ENCODE peak calls at places on chromosomes 2 and 18, in seven cellular contexts. U is IMR-90, J is BE2C, A is kidney, Q is GM13976, C is progenitor cell of endocrine pancreas, B is AG09319. D is an unnamed sample.
A peak's percentile ranks its signal among the peaks of the same experiment; 100 is the strongest.

GRCh38 chr2:172293952-172294351 is 133.4 kb upstream of the ITGA6 start:
- DNase-seq in J (peak; percentile 49), Q (no peak), A (peak; percentile 73), C (no peak), U (peak; percentile 62), B (peak; percentile 14), D (no peak)

GRCh38 chr2:160062283-160063005 is at the start of gene PLA2R1:
- DNase-seq in Q (no peak), A (peak; percentile 85), J (no peak), C (peak; percentile 49), B (no peak), U (peak; percentile 12), D (no peak)

GRCh38 chr2:158661231-158661630 is 133.9 kb upstream of the DAPL1 start:
- DNase-seq in J (no peak), U (no peak), Q (no peak), A (no peak), B (no peak), C (no peak), D (no peak)

GRCh38 chr2:148301362-148301761 is 280.5 kb downstream of the MBD5 start:
- DNase-seq in B (no peak), C (no peak), A (no peak), J (no peak), Q (no peak), U (no peak), D (no peak)

GRCh38 chr2:25473758-25474335 is 132.1 kb upstream of the DNMT3A start:
- DNase-seq in A (peak; percentile 79), J (peak; percentile 84), C (no peak), U (no peak), Q (no peak), B (peak; percentile 32), D (no peak)

GRCh38 chr2:66433945-66434678 is 813 bp upstream of the MEIS1 start:
- DNase-seq in B (peak; percentile 47), J (peak; percentile 52), A (peak; percentile 87), C (peak; percentile 55), Q (no peak), U (peak; percentile 76), D (no peak)

GRCh38 chr2:240960309-240960962 is 38.0 kb upstream of the SNED1 start:
- DNase-seq in U (peak; percentile 6), C (peak; percentile 9), B (peak; percentile 38), J (peak; percentile 73), A (peak; percentile 97), Q (peak; percentile 23), D (no peak)

GRCh38 chr2:226999676-227000075 is 163.8 kb downstream of the RHBDD1 start:
- DNase-seq in B (no peak), J (no peak), A (no peak), Q (no peak), C (no peak), U (no peak), D (no peak)

GRCh38 chr2:239262484-239263230 is 138.2 kb downstream of the HDAC4 start:
- DNase-seq in B (no peak), Q (no peak), C (no peak), U (no peak), A (no peak), J (no peak), D (no peak)

GRCh38 chr2:85308951-85309555 is 18.7 kb downstream of the TGOLN2 start:
- DNase-seq in B (no peak), Q (no peak), A (peak; percentile 95), C (no peak), U (peak; percentile 67), J (peak; percentile 82), D (peak; percentile 40)

GRCh38 chr2:101960903-101961286 is 30.9 kb upstream of the IL1R2 start:
- DNase-seq in J (no peak), U (no peak), Q (no peak), B (no peak), A (no peak), C (no peak), D (no peak)

GRCh38 chr18:58579561-58580047 is 49.3 kb downstream of the ALPK2 start:
- DNase-seq in B (no peak), U (peak; percentile 91), C (no peak), A (no peak), J (no peak), Q (no peak), D (no peak)

GRCh38 chr18:63317556-63317946 is 2.0 kb downstream of the BCL2 start:
- DNase-seq in U (no peak), Q (no peak), C (no peak), A (no peak), J (no peak), B (no peak), D (no peak)

GRCh38 chr2:12624911-12625598 is 91.7 kb upstream of the TRIB2 start:
- DNase-seq in Q (no peak), J (no peak), B (no peak), U (no peak), A (no peak), C (no peak), D (no peak)

GRCh38 chr2:239600650-239601049 is 199.8 kb upstream of the HDAC4 start:
- DNase-seq in Q (no peak), B (no peak), A (peak; percentile 28), U (no peak), J (no peak), C (peak; percentile 0), D (no peak)

GRCh38 chr2:2272841-2273240 is 58.2 kb downstream of the MYT1L start:
- DNase-seq in U (no peak), Q (no peak), A (no peak), B (no peak), C (no peak), J (no peak), D (no peak)

GRCh38 chr2:219452361-219453317 is 18.0 kb downstream of the SPEG start:
- DNase-seq in B (peak; percentile 82), C (no peak), J (peak; percentile 93), Q (no peak), U (peak; percentile 95), A (no peak), D (no peak)

GRCh38 chr2:218807626-218808025 is 24.0 kb downstream of the PRKAG3 start:
- DNase-seq in C (no peak), A (no peak), Q (no peak), B (no peak), U (peak; percentile 15), J (no peak), D (no peak)

GRCh38 chr2:101613073-101613704 is 84.3 kb upstream of the MAP4K4 start:
- DNase-seq in Q (no peak), J (no peak), A (no peak), U (no peak), C (no peak), B (no peak), D (no peak)

GRCh38 chr18:3213231-3214059 is 6.3 kb downstream of the MYOM1 start:
- DNase-seq in J (no peak), A (no peak), C (no peak), Q (peak; percentile 53), B (no peak), U (no peak), D (peak; percentile 17)

GRCh38 chr2:147396890-147397289 is 447.9 kb upstream of the ACVR2A start:
- DNase-seq in A (no peak), U (no peak), Q (no peak), J (no peak), C (no peak), B (no peak), D (no peak)

GRCh38 chr2:189698020-189698887 is 23.8 kb downstream of the ANKAR start:
- DNase-seq in A (no peak), U (peak; percentile 48), B (peak; percentile 19), J (peak; percentile 35), Q (peak; percentile 29), C (no peak), D (peak; percentile 58)

GRCh38 chr2:137675584-137676327 is 288.5 kb upstream of the HNMT start:
- DNase-seq in C (no peak), Q (no peak), A (no peak), U (no peak), J (no peak), B (no peak), D (no peak)

DNA sequence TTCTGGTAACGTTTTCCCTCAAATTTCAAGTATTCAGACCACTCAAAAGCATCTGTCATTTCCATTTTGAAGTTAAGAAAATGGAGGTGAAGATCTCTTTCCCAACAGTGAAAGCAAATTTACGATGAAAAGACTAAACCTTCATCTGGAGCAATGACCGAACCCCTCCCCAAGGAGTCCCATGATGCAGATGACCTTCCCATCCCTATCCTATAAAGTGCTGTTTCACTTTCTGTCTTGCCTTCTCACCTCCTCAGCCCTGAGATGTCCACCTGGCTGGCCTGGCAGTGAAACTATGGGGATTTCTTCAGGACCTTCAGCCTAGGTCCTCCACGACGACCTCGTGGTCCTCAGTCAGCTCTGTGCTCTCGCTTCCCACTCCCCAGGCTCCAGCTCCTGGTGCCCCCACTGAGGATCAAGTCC is 925 bp upstream of the NPC1 start:
- DNase-seq in U (no peak), J (no peak), B (no peak), A (no peak), C (no peak), Q (no peak), D (no peak)
- TF ChIP-seq CTCF in U (no peak), J (no peak), B (no peak), A (no peak), C (no peak), Q (no peak), D (no peak)

GRCh38 chr2:206154197-206154596 is 5.0 kb downstream of the NDUFS1 start:
- DNase-seq in B (no peak), Q (no peak), A (no peak), U (no peak), C (no peak), J (peak; percentile 31), D (no peak)
- TF ChIP-seq CTCF in B (no peak), Q (peak; percentile 34), A (no peak), U (peak; percentile 12), C (no peak), J (peak; percentile 66), D (no peak)

DNA sequence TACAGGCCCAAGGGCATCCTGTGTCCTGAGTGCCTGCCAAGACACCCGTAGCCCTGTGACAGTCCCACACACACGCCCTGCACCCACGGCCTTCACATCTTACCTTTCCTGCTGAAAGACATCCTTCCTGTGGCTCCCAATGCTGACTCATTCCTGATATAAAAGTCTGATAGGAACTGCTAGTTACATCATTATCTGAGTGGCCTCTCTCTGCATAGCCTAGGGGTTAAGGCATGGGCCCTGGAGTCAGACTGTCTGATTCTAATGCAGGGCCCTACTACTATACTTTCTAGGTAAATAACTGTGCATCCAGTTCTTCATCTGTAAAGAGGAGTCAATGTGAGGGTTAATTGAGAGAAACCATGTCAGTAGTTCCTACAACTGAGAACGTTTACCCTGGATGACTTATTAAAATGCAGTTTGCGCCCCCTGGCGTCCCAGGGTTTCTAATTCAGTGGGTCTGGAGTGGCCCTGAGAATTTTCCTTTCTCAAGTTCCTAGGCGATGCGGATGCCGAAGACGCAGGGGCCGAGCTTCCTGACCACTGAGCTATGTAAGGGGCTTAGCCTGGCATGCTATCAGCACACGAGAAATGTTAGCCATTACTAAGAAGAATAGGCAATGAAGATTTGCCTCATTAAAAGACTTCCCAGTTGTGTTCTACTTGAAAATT is 6.0 kb upstream of the GPR45 start:
- DNase-seq in A (peak; percentile 80), C (peak; percentile 59), U (peak; percentile 80), B (peak; percentile 56), Q (peak; percentile 62), J (peak; percentile 78), D (peak; percentile 90)
- TF ChIP-seq CTCF in A (peak; percentile 70), C (peak; percentile 95), U (peak; percentile 82), B (peak; percentile 76), Q (peak; percentile 52), J (peak; percentile 64), D (peak; percentile 78)

DNA sequence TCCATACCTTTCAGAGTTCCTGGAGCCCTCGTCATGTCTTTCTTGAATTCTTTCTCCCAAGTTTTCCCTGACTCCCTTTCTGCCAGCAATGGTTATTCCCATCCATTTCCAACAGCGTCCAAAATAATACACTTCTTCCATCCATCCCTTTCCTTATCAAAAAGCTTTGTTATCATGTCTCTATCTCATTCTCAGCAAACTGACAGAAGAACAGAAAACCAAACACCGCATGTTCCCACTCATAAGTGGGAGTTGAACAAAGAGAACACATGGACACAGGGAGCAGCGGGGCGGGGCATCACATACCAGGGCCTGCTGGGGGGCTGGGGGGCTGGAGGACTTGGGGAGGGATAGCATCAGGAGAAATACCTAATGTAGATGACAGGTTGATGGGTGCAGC is 86.7 kb downstream of the DDX1 start:
- DNase-seq in A (no peak), U (no peak), B (no peak), Q (no peak), C (no peak), J (no peak), D (no peak)
- TF ChIP-seq CTCF in A (no peak), U (no peak), B (no peak), Q (no peak), C (no peak), J (no peak), D (no peak)